ENCODE peak calls at places on chromosomes 6 and 20, in four cellular contexts. M is osteoblast, H is cardiac fibroblast, B is GM20000. Q is an unnamed sample.

GRCh38 chr6:56101141-56101553 is 146.2 kb downstream of the COL21A1 start:
- DNase-seq in M (peak), H (peak), B (no peak), Q (no peak)

GRCh38 chr6:13517116-13517515 is 29.7 kb upstream of the GFOD1 start:
- DNase-seq in M (no peak), H (no peak), B (no peak), Q (no peak)

GRCh38 chr20:10322073-10323012 is 103.7 kb downstream of the SNAP25 start:
- DNase-seq in M (no peak), H (no peak), B (no peak), Q (no peak)

GRCh38 chr20:5480824-5481600 is 164.3 kb upstream of the PROKR2 start:
- DNase-seq in M (no peak), H (no peak), B (peak), Q (no peak)

GRCh38 chr6:123529843-123530242 is 106.9 kb downstream of the TRDN start:
- DNase-seq in M (no peak), H (no peak), B (no peak), Q (no peak)

GRCh38 chr6:35042451-35042850 is 98.7 kb downstream of the TCP11 start:
- DNase-seq in M (no peak), H (no peak), B (no peak), Q (no peak)

GRCh38 chr6:107763959-107764358 is 60.2 kb downstream of the SCML4 start:
- DNase-seq in M (peak), H (peak), B (no peak), Q (no peak)

GRCh38 chr20:39878321-39878720 is 810.7 kb downstream of the MAFB start:
- DNase-seq in M (no peak), H (no peak), B (no peak), Q (no peak)

GRCh38 chr6:125082931-125083683 is 70.5 kb upstream of the TPD52L1 start:
- DNase-seq in M (no peak), H (no peak), B (no peak), Q (no peak)

GRCh38 chr6:155185544-155185943 is 78.3 kb upstream of the CLDN20 start:
- DNase-seq in M (no peak), H (no peak), B (no peak), Q (peak)

GRCh38 chr20:62452475-62453095 is 23.2 kb downstream of the GATA5 start:
- DNase-seq in M (no peak), H (no peak), B (no peak), Q (no peak)

GRCh38 chr20:45821942-45822341 is 5.2 kb downstream of the TNNC2 start:
- DNase-seq in M (no peak), H (no peak), B (no peak), Q (no peak)

GRCh38 chr6:108518714-108519576 is 41.8 kb upstream of the FOXO3 start:
- DNase-seq in M (no peak), H (peak), B (no peak), Q (peak)

GRCh38 chr6:134830194-134830593 is 119.7 kb downstream of the ALDH8A1 start:
- DNase-seq in M (peak), H (peak), B (no peak), Q (no peak)

GRCh38 chr6:87702589-87702945 is 534 bp upstream of the AKIRIN2 start:
- DNase-seq in M (no peak), H (peak), B (no peak), Q (no peak)

GRCh38 chr6:6811151-6812002 is 222.9 kb downstream of the LY86 start:
- DNase-seq in M (peak), H (peak), B (peak), Q (peak)

GRCh38 chr20:1644101-1644962 is 13.2 kb downstream of the SIRPG start:
- DNase-seq in M (no peak), H (no peak), B (no peak), Q (no peak)

GRCh38 chr6:4559281-4559875 is 216.8 kb upstream of the CDYL start:
- DNase-seq in M (no peak), H (no peak), B (no peak), Q (no peak)

GRCh38 chr6:21441386-21441785 is 152.2 kb upstream of the SOX4 start:
- DNase-seq in M (no peak), H (peak), B (no peak), Q (peak)

GRCh38 chr20:21189761-21190523 is 64.1 kb downstream of the KIZ start:
- DNase-seq in M (no peak), H (no peak), B (no peak), Q (no peak)

GRCh38 chr6:161117942-161118341 is 126.4 kb downstream of the MAP3K4 start:
- DNase-seq in M (no peak), H (no peak), B (no peak), Q (no peak)

GRCh38 chr6:117976030-117976651 is 69.1 kb downstream of the SLC35F1 start:
- DNase-seq in M (no peak), H (peak), B (peak), Q (peak)

GRCh38 chr6:12717356-12717755 is 789 bp downstream of the PHACTR1 start:
- DNase-seq in M (no peak), H (no peak), B (no peak), Q (no peak)

GRCh38 chr6:53294611-53295010 is 54.1 kb downstream of the ELOVL5 start:
- DNase-seq in M (no peak), H (no peak), B (no peak), Q (no peak)

GRCh38 chr6:95780037-95780436 is 202.7 kb downstream of the MANEA start:
- DNase-seq in M (no peak), H (no peak), B (no peak), Q (no peak)

GRCh38 chr6:118708736-118709135 is 57.3 kb upstream of the CEP85L start:
- DNase-seq in M (peak), H (peak), B (no peak), Q (no peak)

GRCh38 chr20:35333606-35334005 is 41.4 kb upstream of the FAM83C start:
- DNase-seq in M (no peak), H (no peak), B (no peak), Q (no peak)

GRCh38 chr6:77145244-77145643 is 318.0 kb downstream of the HTR1B start:
- DNase-seq in M (no peak), H (no peak), B (no peak), Q (no peak)

GRCh38 chr6:114323784-114324183 is 19.0 kb downstream of the HS3ST5 start:
- DNase-seq in M (no peak), H (no peak), B (no peak), Q (no peak)

DNA sequence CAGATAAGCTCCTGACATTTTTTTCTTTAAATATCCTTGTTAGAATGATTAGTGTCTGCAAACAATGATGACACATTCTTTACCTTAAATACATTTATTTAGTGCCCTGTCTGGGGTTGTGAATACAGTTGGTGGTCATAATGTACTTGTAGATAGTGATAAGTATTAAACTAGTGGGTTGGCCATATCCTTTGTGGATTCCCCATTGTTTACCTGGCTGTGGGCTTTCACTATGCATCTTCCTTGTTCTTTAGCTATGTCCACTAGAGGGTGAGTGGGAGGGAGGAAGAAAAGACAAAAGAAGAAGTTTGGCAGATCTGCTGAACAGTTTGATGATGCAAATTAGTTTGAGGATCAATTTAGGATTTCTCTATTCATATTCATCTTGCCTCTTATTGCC is 15.7 kb downstream of the HS3ST5 start:
- DNase-seq in M (no peak), H (no peak), B (no peak), Q (no peak)
- TF ChIP-seq CTCF in M (no peak), H (no peak), B (no peak), Q (no peak)

GRCh38 chr6:47391675-47392074 is 82.0 kb upstream of the TNFRSF21 start:
- DNase-seq in M (no peak), H (no peak), B (no peak), Q (no peak)

DNA sequence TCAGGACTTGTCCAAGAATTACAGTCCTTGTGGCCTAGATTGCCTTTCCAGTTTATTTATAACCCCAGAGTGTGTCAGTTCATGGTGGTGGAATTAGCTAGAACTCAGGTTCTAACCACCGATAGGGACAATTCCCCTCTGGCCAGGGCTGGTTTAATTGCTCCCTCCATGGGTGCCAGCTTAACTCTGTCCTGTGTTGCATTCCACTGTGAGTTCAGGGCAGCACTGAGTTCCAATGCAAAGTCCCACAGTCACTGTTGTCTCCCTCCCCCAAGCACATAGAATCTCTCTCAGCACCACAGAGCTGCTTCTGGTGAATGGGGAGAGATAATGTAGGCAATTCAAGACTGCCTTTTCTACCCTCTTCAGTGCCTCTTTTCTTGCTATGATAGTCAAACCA is 82.5 kb upstream of the TNFRSF21 start:
- DNase-seq in M (no peak), H (no peak), B (no peak), Q (no peak)
- TF ChIP-seq CTCF in M (no peak), H (no peak), B (no peak), Q (no peak)

GRCh38 chr20:64103871-64104666 is 3.3 kb downstream of the NPBWR2 start:
- DNase-seq in M (peak), H (no peak), B (no peak), Q (no peak)
- TF ChIP-seq CTCF in M (no peak), H (no peak), B (no peak), Q (no peak)

GRCh38 chr20:3175270-3175669 is 1.9 kb upstream of the LZTS3 start:
- DNase-seq in M (no peak), H (no peak), B (no peak), Q (no peak)

GRCh38 chr20:3180319-3180718 is 7.0 kb upstream of the LZTS3 start:
- DNase-seq in M (no peak), H (no peak), B (no peak), Q (no peak)

GRCh38 chr20:3181270-3181669 is 7.9 kb upstream of the LZTS3 start:
- DNase-seq in M (no peak), H (no peak), B (no peak), Q (no peak)

GRCh38 chr20:3174442-3175263 is 1.3 kb upstream of the LZTS3 start:
- DNase-seq in M (peak), H (no peak), B (no peak), Q (no peak)

DNA sequence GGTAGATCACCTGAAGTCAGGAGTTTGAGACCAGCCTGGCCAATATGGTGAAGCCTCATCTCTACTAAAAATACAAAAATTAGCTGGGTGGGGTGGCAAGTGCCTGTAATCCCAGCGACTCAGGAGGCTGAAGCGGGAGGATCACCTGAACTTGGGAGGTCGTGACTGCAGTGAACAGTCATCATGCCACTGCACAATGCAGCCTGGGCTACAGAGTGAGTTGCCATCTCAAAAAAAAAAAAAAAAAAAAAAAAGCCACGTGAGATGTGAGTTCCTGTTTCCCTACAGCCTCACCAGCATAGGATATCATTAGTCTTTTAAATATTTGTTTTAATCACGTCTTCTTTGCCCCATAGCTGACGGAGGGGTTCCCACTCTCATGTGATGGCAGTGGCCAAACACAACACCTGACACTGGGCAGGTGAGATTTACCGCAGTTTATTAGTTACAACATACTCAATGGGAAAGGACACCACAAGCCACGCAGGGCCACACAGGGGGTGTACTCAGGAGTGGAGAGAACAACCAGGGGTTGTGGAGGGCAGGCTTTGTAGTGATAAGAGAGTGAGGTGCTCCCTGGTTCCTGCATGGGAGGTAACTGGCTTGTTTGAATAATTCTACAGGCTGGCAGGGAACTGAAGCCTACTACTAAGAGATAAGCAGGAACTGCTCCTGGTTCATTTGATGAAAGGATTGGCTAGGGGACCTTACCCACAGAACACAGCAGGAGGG is 4.6 kb upstream of the LZTS3 start:
- DNase-seq in M (no peak), H (no peak), B (no peak), Q (no peak)
- TF ChIP-seq CTCF in M (no peak), H (no peak), B (no peak), Q (no peak)

GRCh38 chr20:25197173-25197869 is 1.8 kb downstream of the ENTPD6 start:
- DNase-seq in M (no peak), H (no peak), B (no peak), Q (peak)
- TF ChIP-seq CTCF in M (no peak), H (no peak), B (peak), Q (no peak)

GRCh38 chr6:37126554-37126906 is 43.4 kb upstream of the PIM1 start:
- DNase-seq in M (no peak), H (no peak), B (no peak), Q (no peak)

GRCh38 chr6:37130704-37131103 is 39.2 kb upstream of the PIM1 start:
- DNase-seq in M (no peak), H (peak), B (no peak), Q (peak)

GRCh38 chr6:37126961-37127360 is 43.0 kb upstream of the PIM1 start:
- DNase-seq in M (no peak), H (no peak), B (no peak), Q (no peak)

GRCh38 chr6:37125779-37126553 is 44.0 kb upstream of the PIM1 start:
- DNase-seq in M (no peak), H (no peak), B (no peak), Q (no peak)

DNA sequence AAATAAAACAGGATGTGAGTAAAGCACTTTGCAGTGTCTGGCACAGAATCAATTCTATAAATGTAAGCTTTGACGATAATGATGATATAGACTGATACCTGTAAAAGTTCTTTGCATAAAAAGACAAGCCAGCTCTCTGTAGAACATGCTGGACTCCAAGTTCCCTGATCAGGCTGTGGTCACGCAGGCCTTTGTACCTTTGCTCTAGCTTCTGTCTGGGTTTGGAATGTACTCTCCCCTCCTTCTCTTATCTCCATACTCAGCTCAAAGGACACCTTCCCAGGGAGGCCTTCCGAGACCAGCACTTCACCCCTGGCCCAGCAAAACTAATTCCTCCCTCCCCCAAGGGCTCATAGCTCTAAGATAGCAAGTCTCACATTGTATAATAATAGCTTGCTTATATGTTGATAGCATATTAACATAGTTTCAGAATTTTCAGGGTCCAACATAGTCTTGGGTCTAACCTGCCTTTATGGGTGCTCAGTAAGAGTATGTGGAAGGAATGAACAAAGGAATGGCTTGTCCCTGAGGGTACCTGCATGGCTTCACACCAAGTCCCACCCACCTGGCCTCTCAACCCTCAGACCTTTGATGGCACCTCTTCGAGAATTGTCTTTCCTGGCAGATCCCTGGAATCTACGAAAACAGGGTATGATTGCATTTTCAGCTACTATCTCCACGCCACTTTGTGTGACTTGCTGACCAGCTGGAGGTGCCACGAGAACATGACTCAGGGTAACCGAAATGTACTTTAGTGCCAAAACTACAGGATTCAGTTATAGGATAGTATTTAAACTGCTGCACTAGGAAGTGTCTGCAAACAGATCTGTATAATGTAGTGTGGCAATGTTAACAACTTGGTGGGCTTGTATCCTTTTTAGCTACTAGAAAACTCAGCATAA is 41.7 kb upstream of the PIM1 start:
- DNase-seq in M (peak), H (peak), B (no peak), Q (no peak)
- TF ChIP-seq CTCF in M (peak), H (no peak), B (no peak), Q (no peak)

DNA sequence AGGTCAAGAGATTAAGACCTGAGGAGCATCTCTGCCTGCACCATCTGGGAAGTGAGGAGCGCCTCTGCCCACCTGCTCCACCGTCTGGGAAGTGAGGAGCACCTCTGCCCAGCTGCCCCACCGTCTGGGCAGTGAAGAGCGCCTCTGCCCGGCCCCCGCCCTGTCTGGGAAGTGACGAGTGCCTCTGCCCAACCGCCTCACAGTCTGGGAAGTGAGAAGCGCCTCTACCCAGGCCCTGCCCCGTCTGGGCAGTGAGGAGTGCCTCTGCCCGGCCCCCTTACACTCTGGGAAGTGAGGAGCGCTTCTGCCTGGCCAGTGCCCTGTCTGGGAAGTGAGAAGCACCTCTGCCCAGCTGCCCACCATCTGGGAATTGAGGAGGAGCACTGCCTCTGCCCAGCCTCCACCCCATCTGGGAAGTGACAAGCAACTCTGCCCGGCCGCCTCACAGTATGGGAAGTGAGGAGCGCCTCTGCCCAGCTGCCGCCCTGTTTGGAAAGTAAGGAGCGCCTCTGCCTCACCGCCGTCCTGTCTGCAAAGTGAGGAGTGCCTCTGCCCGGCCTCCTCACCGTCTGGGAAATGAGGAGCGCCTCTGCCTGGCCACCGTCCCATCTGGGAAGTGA is 270.4 kb upstream of the NRSN1 start:
- DNase-seq in M (no peak), H (no peak), B (no peak), Q (no peak)
- TF ChIP-seq CTCF in M (no peak), H (no peak), B (no peak), Q (no peak)

DNA sequence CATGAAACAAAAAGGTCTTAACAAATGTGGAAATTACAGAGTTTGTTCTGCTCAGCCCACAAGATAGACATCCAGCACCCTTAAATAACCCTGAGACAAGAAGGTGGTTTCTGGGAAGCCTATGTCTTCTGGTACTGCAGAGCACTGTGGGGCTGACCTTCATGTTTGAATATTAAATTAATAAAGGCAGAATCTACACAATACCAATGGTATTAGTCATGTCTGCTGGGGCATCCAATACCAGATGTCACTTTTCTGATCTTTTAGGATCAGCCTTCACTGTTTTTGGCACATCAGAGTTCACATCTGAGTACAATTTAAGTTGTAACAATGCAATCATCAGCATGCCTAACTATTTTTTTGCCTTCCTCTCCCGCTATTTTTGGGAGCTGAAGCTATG is 370.3 kb upstream of the RSPO3 start:
- DNase-seq in M (no peak), H (no peak), B (no peak), Q (no peak)
- TF ChIP-seq CTCF in M (no peak), H (no peak), B (no peak), Q (no peak)

GRCh38 chr6:100700009-100700408 is 181.1 kb downstream of the ASCC3 start:
- DNase-seq in M (no peak), H (no peak), B (no peak), Q (no peak)
- TF ChIP-seq CTCF in M (no peak), H (no peak), B (no peak), Q (no peak)